ENCODE peak calls at places on chromosome 17, in five cellular contexts. G is NCI-H774; R is left colon; U is neural progenitor cell; D is activated naive CD4-positive, alpha-beta T cell. H is an unnamed sample.

GRCh38 chr17:62187681-62188080 is 122.6 kb upstream of the MED13 start:
- DNase-seq in G (no peak), R (peak), U (no peak), D (no peak), H (no peak)

GRCh38 chr17:81428121-81428515 is 32.9 kb downstream of the BAHCC1 start:
- DNase-seq in G (peak), R (peak), U (no peak), D (no peak), H (no peak)

GRCh38 chr17:36665417-36665816 is 64.0 kb downstream of the MRM1 start:
- DNase-seq in G (no peak), R (no peak), U (no peak), D (no peak), H (no peak)

GRCh38 chr17:17303010-17303846 is at the start of gene NT5M:
- DNase-seq in G (peak), R (peak), U (peak), D (peak), H (peak)

GRCh38 chr17:17022011-17022800 is 20.1 kb upstream of the MPRIP start:
- DNase-seq in G (no peak), R (no peak), U (no peak), D (no peak), H (no peak)

GRCh38 chr17:1055751-1056645 is 59.1 kb downstream of the TIMM22 start:
- DNase-seq in G (no peak), R (peak), U (peak), D (peak), H (peak)

GRCh38 chr17:47895254-47895855 is 681 bp upstream of the SP2 start:
- DNase-seq in G (peak), R (peak), U (no peak), D (peak), H (no peak)

GRCh38 chr17:77470800-77471733 is 330.3 kb downstream of the SEC14L1 start:
- DNase-seq in G (no peak), R (no peak), U (peak), D (no peak), H (no peak)

GRCh38 chr17:43754947-43755346 is 3.6 kb downstream of the SOST start:
- DNase-seq in G (no peak), R (no peak), U (no peak), D (no peak), H (no peak)

GRCh38 chr17:61389670-61390478 is 9.8 kb upstream of the TBX2 start:
- DNase-seq in G (no peak), R (no peak), U (peak), D (peak), H (peak)

GRCh38 chr17:44198721-44199552 is 747 bp downstream of the ATXN7L3 start:
- DNase-seq in G (peak), R (peak), U (peak), D (peak), H (peak)

GRCh38 chr17:4854181-4854681 is 21.1 kb downstream of the MINK1 start:
- DNase-seq in G (no peak), R (no peak), U (no peak), D (no peak), H (no peak)

GRCh38 chr17:7133424-7133823 is 18.8 kb upstream of the ASGR2 start:
- DNase-seq in G (no peak), R (no peak), U (peak), D (no peak), H (peak)

GRCh38 chr17:2954898-2955445 is 108.4 kb downstream of the OR1D5 start:
- DNase-seq in G (peak), R (no peak), U (no peak), D (no peak), H (no peak)

GRCh38 chr17:66583112-66583748 is 251.7 kb upstream of the CACNG5 start:
- DNase-seq in G (no peak), R (no peak), U (no peak), D (no peak), H (no peak)

GRCh38 chr17:15475620-15476354 is 8.4 kb upstream of the CDRT4 start:
- DNase-seq in G (no peak), R (no peak), U (no peak), D (no peak), H (no peak)

GRCh38 chr17:32492648-32493289 is 6.0 kb downstream of the CDK5R1 start:
- DNase-seq in G (no peak), R (no peak), U (no peak), D (no peak), H (no peak)

GRCh38 chr17:43634681-43635125 is 27.0 kb downstream of the MEOX1 start:
- DNase-seq in G (no peak), R (no peak), U (no peak), D (no peak), H (no peak)

GRCh38 chr17:58575511-58575910 is 61.1 kb upstream of the MTMR4 start:
- DNase-seq in G (no peak), R (no peak), U (no peak), D (no peak), H (no peak)

GRCh38 chr17:2855063-2855600 is 58.9 kb downstream of the RAP1GAP2 start:
- DNase-seq in G (no peak), R (no peak), U (no peak), D (no peak), H (no peak)

GRCh38 chr17:66477615-66478283 is 175.3 kb downstream of the PRKCA start:
- DNase-seq in G (no peak), R (no peak), U (no peak), D (no peak), H (no peak)

GRCh38 chr17:4476512-4477070 is 22.1 kb upstream of the SPNS2 start:
- DNase-seq in G (no peak), R (peak), U (peak), D (no peak), H (no peak)

GRCh38 chr17:6505425-6506142 is 50.8 kb downstream of the PITPNM3 start:
- DNase-seq in G (no peak), R (no peak), U (no peak), D (no peak), H (no peak)

GRCh38 chr17:37191219-37191618 is 184.6 kb upstream of the C17orf78 start:
- DNase-seq in G (no peak), R (no peak), U (no peak), D (no peak), H (no peak)

GRCh38 chr17:17041018-17041521 is 1.2 kb upstream of the MPRIP start:
- DNase-seq in G (no peak), R (peak), U (no peak), D (no peak), H (no peak)

GRCh38 chr17:68763551-68763950 is 162.4 kb upstream of the FAM20A start:
- DNase-seq in G (no peak), R (no peak), U (no peak), D (no peak), H (no peak)